ENCODE peak calls at places on chromosomes 7 and 10, in four cellular contexts. J is H1, U is HepG2, W is GM12878. K is an unnamed sample.
A peak's percentile ranks its signal among the peaks of the same experiment; 100 is the strongest.

GRCh38 chr10:78532480-78533046 is 498.9 kb downstream of the RPS24 start:
- DNase-seq in W (no peak), U (no peak), J (no peak), K (no peak)

GRCh38 chr7:101728128-101728527 is 89.3 kb upstream of the CUX1 start:
- DNase-seq in W (no peak), U (no peak), J (no peak), K (no peak)

GRCh38 chr7:52323202-52323746 is 712.2 kb upstream of the POM121L12 start:
- DNase-seq in W (no peak), J (no peak), U (no peak), K (no peak)

GRCh38 chr7:158587425-158588084 is at the start of gene PTPRN2:
- DNase-seq in W (no peak), J (peak; percentile 77), U (no peak), K (peak; percentile 100)

GRCh38 chr7:28017372-28017771 is 163.2 kb downstream of the JAZF1 start:
- DNase-seq in W (no peak), U (no peak), J (no peak), K (no peak)

GRCh38 chr10:110431659-110432058 is 66.0 kb upstream of the DUSP5 start:
- DNase-seq in J (no peak), U (no peak), W (no peak), K (no peak)

GRCh38 chr10:122112625-122113160 is 123.7 kb downstream of the TACC2 start:
- DNase-seq in U (peak; percentile 77), J (peak; percentile 80), W (no peak), K (peak; percentile 93)

GRCh38 chr10:43623351-43623750 is 17.1 kb downstream of the ZNF485 start:
- DNase-seq in W (no peak), J (no peak), U (no peak), K (peak; percentile 16)

GRCh38 chr7:47779341-47779771 is 168.9 kb downstream of the PKD1L1 start:
- DNase-seq in J (no peak), U (no peak), W (no peak), K (no peak)

GRCh38 chr10:86350897-86351296 is 15.7 kb downstream of the GRID1 start:
- DNase-seq in J (no peak), U (no peak), W (no peak), K (no peak)

GRCh38 chr7:137578541-137578940 is 235.0 kb upstream of the PTN start:
- DNase-seq in U (no peak), J (no peak), W (no peak), K (no peak)

GRCh38 chr10:79298403-79299244 is 48.6 kb upstream of the PPIF start:
- DNase-seq in W (no peak), U (peak; percentile 65), J (no peak), K (no peak)

GRCh38 chr10:2925631-2926030 is 141.7 kb upstream of the PFKP start:
- DNase-seq in J (no peak), W (no peak), U (no peak), K (no peak)

GRCh38 chr10:34106356-34106885 is 708.7 kb downstream of the PARD3 start:
- DNase-seq in W (no peak), J (no peak), U (no peak), K (no peak)

GRCh38 chr10:18351426-18351825 is 211.2 kb downstream of the CACNB2 start:
- DNase-seq in J (no peak), U (no peak), W (no peak), K (no peak)

GRCh38 chr7:143505845-143506244 is 28.2 kb downstream of the TAS2R41 start:
- DNase-seq in W (no peak), U (no peak), J (no peak), K (no peak)

GRCh38 chr10:81950358-81950757 is 75.4 kb downstream of the NRG3 start:
- DNase-seq in W (no peak), U (no peak), J (no peak), K (no peak)

GRCh38 chr10:8544057-8544380 is 489.5 kb downstream of the GATA3 start:
- DNase-seq in W (no peak), J (no peak), U (no peak), K (no peak)

GRCh38 chr7:144568234-144568633 is 164.7 kb upstream of the NOBOX start:
- DNase-seq in J (no peak), W (no peak), U (no peak), K (no peak)

GRCh38 chr7:104979167-104979841 is 34.7 kb upstream of the KMT2E start:
- DNase-seq in J (peak; percentile 54), U (no peak), W (no peak), K (no peak)

GRCh38 chr7:73815436-73815835 is 15.4 kb upstream of the CLDN4 start:
- DNase-seq in W (no peak), J (no peak), U (no peak), K (no peak)

GRCh38 chr7:66283003-66283920 is 78.1 kb downstream of the TPST1 start:
- DNase-seq in U (no peak), W (no peak), J (no peak), K (no peak)

GRCh38 chr10:78277734-78278404 is 244.2 kb downstream of the RPS24 start:
- DNase-seq in W (no peak), J (no peak), U (no peak), K (peak; percentile 36)

GRCh38 chr10:21260060-21260792 is 265.3 kb downstream of the SKIDA1 start:
- DNase-seq in J (no peak), U (no peak), W (no peak), K (no peak)

GRCh38 chr7:138584696-138585095 is 116.5 kb downstream of the SVOPL start:
- DNase-seq in J (no peak), U (no peak), W (no peak), K (no peak)

GRCh38 chr10:135601-136464 is 578 bp downstream of the ZMYND11 start:
- DNase-seq in W (no peak), U (peak; percentile 25), J (peak; percentile 73), K (peak; percentile 75)

GRCh38 chr7:1961776-1962276 is 270.9 kb downstream of the MAD1L1 start:
- DNase-seq in J (no peak), U (no peak), W (peak; percentile 64), K (no peak)

GRCh38 chr7:20514364-20514763 is 101.1 kb upstream of the ABCB5 start:
- DNase-seq in W (peak; percentile 2), U (no peak), J (no peak), K (peak; percentile 58)

GRCh38 chr10:108112218-108112617 is 947.7 kb upstream of the SORCS1 start:
- DNase-seq in W (no peak), U (no peak), J (no peak), K (peak; percentile 25)

GRCh38 chr7:27921081-27921836 is 181.3 kb downstream of the TAX1BP1 start:
- DNase-seq in U (peak; percentile 70), W (peak; percentile 48), J (no peak), K (peak; percentile 73)

GRCh38 chr7:101947899-101948298 is 130.5 kb downstream of the CUX1 start:
- DNase-seq in J (no peak), U (no peak), W (no peak), K (peak; percentile 88)

GRCh38 chr10:75097666-75098285 is 13.7 kb upstream of the SAMD8 start:
- DNase-seq in U (peak; percentile 20), J (no peak), W (no peak), K (no peak)

GRCh38 chr7:132750530-132751281 is 174.4 kb upstream of the PLXNA4 start:
- DNase-seq in U (no peak), W (no peak), J (no peak), K (no peak)

GRCh38 chr10:29649561-29650551 is 15.1 kb upstream of the SVIL start:
- DNase-seq in W (no peak), J (no peak), U (no peak), K (no peak)

GRCh38 chr10:32239770-32240169 is 107.2 kb downstream of the EPC1 start:
- DNase-seq in W (no peak), U (no peak), J (no peak), K (no peak)
- TF ChIP-seq TCF12 in W (no peak), U (no peak), J (no peak), K (peak; percentile 73)

GRCh38 chr10:103627893-103628292 is 134.4 kb downstream of the NEURL1 start:
- DNase-seq in U (no peak), J (no peak), W (no peak), K (no peak)
- H4K20me1 ChIP-seq in U (no peaks in the 10 kb centered on the region), J (no peaks in the 10 kb centered on the region), W (no peaks in the 10 kb centered on the region), K (no peaks in the 10 kb centered on the region)

DNA sequence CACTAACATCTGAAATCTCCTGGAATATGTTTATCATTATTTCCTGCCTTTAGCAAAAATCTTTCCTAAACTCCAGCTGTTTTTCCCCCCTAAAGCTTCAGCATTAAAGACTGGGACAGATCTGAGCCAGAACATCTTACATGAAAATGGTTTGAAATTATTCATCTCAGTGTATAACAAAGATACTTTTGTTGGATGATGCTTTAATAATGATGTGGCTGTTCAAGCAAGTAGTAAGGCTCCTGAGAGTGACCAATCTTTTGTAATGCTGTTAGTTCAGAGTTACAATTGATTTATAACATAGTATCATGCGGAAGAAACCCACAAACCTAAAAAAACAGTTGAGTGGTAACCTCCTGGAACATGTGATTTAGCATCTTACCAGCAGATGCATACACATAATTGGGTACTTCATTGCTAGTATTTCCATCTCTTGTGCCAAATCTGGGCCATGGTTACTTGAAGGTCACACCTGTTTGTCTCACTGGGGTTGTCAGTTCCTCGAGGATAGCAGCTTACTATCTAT is 1.5 kb downstream of the BZW2 start:
- DNase-seq in W (no peak), J (no peak), U (no peak), K (no peak)
- H3K36me3 ChIP-seq in W (no peaks in the 10 kb centered on the region), J (no peaks in the 10 kb centered on the region), U (no peaks in the 10 kb centered on the region), K (no peaks in the 10 kb centered on the region)

GRCh38 chr10:3961082-3961481 is 176.1 kb upstream of the KLF6 start:
- DNase-seq in J (no peak), U (no peak), W (no peak), K (no peak)
- TF ChIP-seq TCF12 in J (no peak), U (no peak), W (no peak), K (no peak)

DNA sequence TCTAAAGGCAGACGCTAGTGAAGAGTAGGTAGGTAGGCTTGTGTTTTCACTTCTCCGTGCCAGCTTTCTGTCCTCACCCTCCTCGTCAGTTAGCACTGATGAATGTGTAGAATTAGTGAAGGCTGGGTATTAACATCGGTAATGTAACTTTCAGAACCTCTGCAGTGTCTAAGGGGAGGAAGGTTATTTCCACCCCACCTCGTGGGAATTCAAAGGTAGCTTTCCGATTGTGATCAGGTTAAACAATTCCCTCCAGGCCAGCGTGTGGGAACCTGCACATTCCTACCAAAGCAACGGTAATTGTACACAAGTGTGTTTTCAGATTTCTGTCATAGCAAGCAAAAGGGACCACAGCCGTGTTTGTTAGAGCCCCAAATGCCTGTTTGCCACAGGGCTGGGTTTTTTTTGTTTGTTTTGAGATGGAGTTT is 405.0 kb upstream of the GALNT17 start:
- DNase-seq in J (no peak), W (peak; percentile 97), U (no peak), K (no peak)
- H4K20me1 ChIP-seq in J (peaks cover 16% of the 10 kb centered on the region), W (no peaks in the 10 kb centered on the region), U (no peaks in the 10 kb centered on the region), K (peaks cover 81% of the 10 kb centered on the region)

GRCh38 chr10:89814278-89814677 is 112.9 kb downstream of the KIF20B start:
- DNase-seq in J (no peak), U (peak; percentile 93), W (no peak), K (no peak)
- H3K36me3 ChIP-seq in J (no peaks in the 10 kb centered on the region), U (no peaks in the 10 kb centered on the region), W (no peaks in the 10 kb centered on the region), K (no peaks in the 10 kb centered on the region)

DNA sequence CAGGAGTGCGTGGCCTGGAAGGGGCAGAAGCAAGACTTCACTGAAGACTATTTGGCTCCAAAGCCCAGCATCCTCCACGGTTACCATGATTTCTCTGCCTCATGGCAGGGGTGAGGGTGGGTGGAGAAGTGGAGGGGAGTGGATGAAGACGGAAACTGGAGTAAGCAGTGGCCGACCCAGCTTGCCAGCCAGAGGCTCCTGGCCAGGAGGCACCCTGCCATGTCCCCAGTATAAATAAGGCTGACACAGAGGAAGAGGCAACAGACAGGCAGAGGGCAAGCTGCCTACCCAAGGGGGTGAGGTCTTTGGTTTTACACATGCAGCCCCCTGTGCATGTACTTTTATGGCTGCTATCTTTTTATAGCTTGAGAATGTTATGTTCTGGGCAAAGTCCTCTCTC is 102.6 kb upstream of the TBX20 start:
- DNase-seq in U (no peak), J (no peak), W (no peak), K (no peak)
- TF ChIP-seq TCF12 in U (no peak), J (no peak), W (no peak), K (no peak)

K was measured in SK-N-SH.